ENCODE peak calls at places on chromosomes 13 and 19, in five cellular contexts. One of them, this sample, is unnamed.

GRCh38 chr13:62320129-62320724 is 904.6 kb upstream of the PCDH20 start:
- DNase-seq in heart left ventricle: no peak
- DNase-seq in GM20000: peak
- DNase-seq in esophagus squamous epithelium: no peak
- DNase-seq in WTC11: no peak
- DNase-seq in this sample: peak

GRCh38 chr13:39506559-39507390 is 96.2 kb downstream of the LHFPL6 start:
- DNase-seq in heart left ventricle: no peak
- DNase-seq in WTC11: no peak
- DNase-seq in GM20000: no peak
- DNase-seq in esophagus squamous epithelium: no peak
- DNase-seq in this sample: peak

GRCh38 chr13:39283062-39283461 is 244.8 kb downstream of the NHLRC3 start:
- DNase-seq in GM20000: no peak
- DNase-seq in heart left ventricle: no peak
- DNase-seq in esophagus squamous epithelium: no peak
- DNase-seq in WTC11: no peak
- DNase-seq in this sample: no peak

GRCh38 chr19:50838239-50838638 is 4.9 kb upstream of the KLK15 start:
- DNase-seq in WTC11: no peak
- DNase-seq in heart left ventricle: no peak
- DNase-seq in GM20000: peak
- DNase-seq in esophagus squamous epithelium: no peak
- DNase-seq in this sample: no peak

GRCh38 chr13:23790591-23791170 is 98.5 kb downstream of the MIPEP start:
- DNase-seq in WTC11: no peak
- DNase-seq in esophagus squamous epithelium: no peak
- DNase-seq in heart left ventricle: no peak
- DNase-seq in GM20000: no peak
- DNase-seq in this sample: no peak

GRCh38 chr13:25961294-25961693 is 90.5 kb downstream of the SHISA2 start:
- DNase-seq in esophagus squamous epithelium: no peak
- DNase-seq in GM20000: no peak
- DNase-seq in heart left ventricle: no peak
- DNase-seq in WTC11: no peak
- DNase-seq in this sample: no peak

GRCh38 chr13:37026778-37027177 is 26.2 kb downstream of the EXOSC8 start:
- DNase-seq in esophagus squamous epithelium: no peak
- DNase-seq in heart left ventricle: no peak
- DNase-seq in GM20000: no peak
- DNase-seq in WTC11: no peak
- DNase-seq in this sample: no peak

GRCh38 chr13:93425411-93425810 is 198.8 kb downstream of the GPC6 start:
- DNase-seq in GM20000: no peak
- DNase-seq in WTC11: no peak
- DNase-seq in heart left ventricle: no peak
- DNase-seq in esophagus squamous epithelium: no peak
- DNase-seq in this sample: no peak

GRCh38 chr19:15673176-15673654 is 328 bp downstream of the CYP4F12 start:
- DNase-seq in esophagus squamous epithelium: no peak
- DNase-seq in heart left ventricle: no peak
- DNase-seq in GM20000: no peak
- DNase-seq in WTC11: no peak
- DNase-seq in this sample: no peak

GRCh38 chr13:23959231-23959862 is 62.0 kb upstream of the C1QTNF9B start:
- DNase-seq in WTC11: no peak
- DNase-seq in heart left ventricle: no peak
- DNase-seq in esophagus squamous epithelium: no peak
- DNase-seq in GM20000: no peak
- DNase-seq in this sample: peak

GRCh38 chr19:19103167-19103566 is 35.1 kb downstream of the TMEM161A start:
- DNase-seq in esophagus squamous epithelium: no peak
- DNase-seq in heart left ventricle: no peak
- DNase-seq in WTC11: no peak
- DNase-seq in GM20000: no peak
- DNase-seq in this sample: peak

GRCh38 chr13:67299072-67299635 is 69.0 kb upstream of the PCDH9 start:
- DNase-seq in esophagus squamous epithelium: no peak
- DNase-seq in heart left ventricle: no peak
- DNase-seq in WTC11: no peak
- DNase-seq in GM20000: no peak
- DNase-seq in this sample: peak

GRCh38 chr19:7771072-7771471 is 8.0 kb downstream of the CLEC4M start:
- DNase-seq in GM20000: no peak
- DNase-seq in heart left ventricle: no peak
- DNase-seq in WTC11: no peak
- DNase-seq in esophagus squamous epithelium: no peak
- DNase-seq in this sample: no peak

GRCh38 chr13:79987323-79987722 is 353.6 kb downstream of the SPRY2 start:
- DNase-seq in GM20000: no peak
- DNase-seq in WTC11: no peak
- DNase-seq in esophagus squamous epithelium: no peak
- DNase-seq in heart left ventricle: no peak
- DNase-seq in this sample: peak

GRCh38 chr19:46487802-46488445 is 7.7 kb downstream of the PNMA8B start:
- DNase-seq in GM20000: peak
- DNase-seq in WTC11: peak
- DNase-seq in heart left ventricle: peak
- DNase-seq in esophagus squamous epithelium: no peak
- DNase-seq in this sample: peak

GRCh38 chr19:34224996-34225658 is 29.2 kb upstream of the GARRE1 start:
- DNase-seq in WTC11: no peak
- DNase-seq in GM20000: no peak
- DNase-seq in heart left ventricle: no peak
- DNase-seq in esophagus squamous epithelium: no peak
- DNase-seq in this sample: no peak

GRCh38 chr13:46101488-46102289 is 3.1 kb downstream of the CPB2 start:
- DNase-seq in heart left ventricle: no peak
- DNase-seq in GM20000: no peak
- DNase-seq in esophagus squamous epithelium: no peak
- DNase-seq in WTC11: no peak
- DNase-seq in this sample: no peak

DNA sequence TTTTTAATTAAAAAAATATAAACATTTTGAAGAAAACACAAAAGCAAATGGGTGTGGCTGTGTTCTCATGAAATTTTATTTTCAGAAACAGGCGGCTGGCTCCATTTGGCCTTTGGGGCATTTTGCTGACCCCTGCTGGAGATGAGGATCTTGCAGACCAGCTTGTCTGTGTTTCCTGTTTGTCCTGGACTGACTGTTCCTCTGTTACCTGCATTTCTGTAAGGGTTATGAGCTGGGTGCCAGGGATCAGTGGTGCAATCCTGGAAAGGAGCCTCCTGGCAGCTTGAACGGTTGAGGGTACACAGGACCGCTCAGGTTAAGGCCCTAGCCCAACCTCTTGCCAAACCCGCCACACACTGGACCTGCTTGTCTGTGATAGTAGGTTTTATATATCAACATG is 49.9 kb downstream of the ZNF787 start:
- DNase-seq in GM20000: no peak
- DNase-seq in WTC11: no peak
- DNase-seq in heart left ventricle: no peak
- DNase-seq in esophagus squamous epithelium: no peak
- DNase-seq in this sample: no peak
- TF ChIP-seq CTCF in GM20000: no peak
- TF ChIP-seq CTCF in WTC11: no peak
- TF ChIP-seq CTCF in heart left ventricle: no peak
- TF ChIP-seq CTCF in esophagus squamous epithelium: peak
- TF ChIP-seq CTCF in this sample: peak

GRCh38 chr19:1069009-1069779 is 2.2 kb downstream of the ARHGAP45 start:
- DNase-seq in esophagus squamous epithelium: no peak
- DNase-seq in heart left ventricle: peak
- DNase-seq in WTC11: no peak
- DNase-seq in GM20000: peak
- DNase-seq in this sample: no peak

GRCh38 chr19:1068111-1069001 is 1.4 kb downstream of the ARHGAP45 start:
- DNase-seq in esophagus squamous epithelium: no peak
- DNase-seq in GM20000: peak
- DNase-seq in WTC11: no peak
- DNase-seq in heart left ventricle: peak
- DNase-seq in this sample: no peak

GRCh38 chr19:1072371-1073015 is 5.5 kb downstream of the ARHGAP45 start:
- DNase-seq in heart left ventricle: no peak
- DNase-seq in GM20000: no peak
- DNase-seq in esophagus squamous epithelium: no peak
- DNase-seq in WTC11: no peak
- DNase-seq in this sample: no peak

GRCh38 chr19:1070931-1071791 is 4.2 kb downstream of the ARHGAP45 start:
- DNase-seq in esophagus squamous epithelium: no peak
- DNase-seq in WTC11: peak
- DNase-seq in GM20000: no peak
- DNase-seq in heart left ventricle: no peak
- DNase-seq in this sample: no peak

GRCh38 chr19:1070576-1070930 is 3.6 kb downstream of the ARHGAP45 start:
- DNase-seq in GM20000: no peak
- DNase-seq in WTC11: peak
- DNase-seq in heart left ventricle: no peak
- DNase-seq in esophagus squamous epithelium: no peak
- DNase-seq in this sample: no peak
- TF ChIP-seq CTCF in GM20000: no peak
- TF ChIP-seq CTCF in WTC11: no peak
- TF ChIP-seq CTCF in heart left ventricle: no peak
- TF ChIP-seq CTCF in esophagus squamous epithelium: peak
- TF ChIP-seq CTCF in this sample: peak

GRCh38 chr13:112103260-112103843 is 36.4 kb downstream of the SOX1 start:
- DNase-seq in GM20000: no peak
- DNase-seq in esophagus squamous epithelium: no peak
- DNase-seq in WTC11: no peak
- DNase-seq in heart left ventricle: no peak
- DNase-seq in this sample: no peak

GRCh38 chr13:112104873-112105234 is 37.9 kb downstream of the SOX1 start:
- DNase-seq in esophagus squamous epithelium: no peak
- DNase-seq in GM20000: no peak
- DNase-seq in heart left ventricle: no peak
- DNase-seq in WTC11: no peak
- DNase-seq in this sample: no peak

GRCh38 chr13:112101360-112101930 is 34.5 kb downstream of the SOX1 start:
- DNase-seq in GM20000: no peak
- DNase-seq in WTC11: no peak
- DNase-seq in esophagus squamous epithelium: no peak
- DNase-seq in heart left ventricle: no peak
- DNase-seq in this sample: no peak

GRCh38 chr13:112103971-112104872 is 37.3 kb downstream of the SOX1 start:
- DNase-seq in GM20000: no peak
- DNase-seq in esophagus squamous epithelium: no peak
- DNase-seq in WTC11: peak
- DNase-seq in heart left ventricle: no peak
- DNase-seq in this sample: no peak

GRCh38 chr13:112102243-112102642 is 35.3 kb downstream of the SOX1 start:
- DNase-seq in esophagus squamous epithelium: no peak
- DNase-seq in GM20000: no peak
- DNase-seq in WTC11: no peak
- DNase-seq in heart left ventricle: no peak
- DNase-seq in this sample: no peak
- TF ChIP-seq CTCF in esophagus squamous epithelium: no peak
- TF ChIP-seq CTCF in GM20000: no peak
- TF ChIP-seq CTCF in WTC11: no peak
- TF ChIP-seq CTCF in heart left ventricle: no peak
- TF ChIP-seq CTCF in this sample: no peak

GRCh38 chr13:61255035-61255796 is 160.4 kb downstream of the PCDH20 start:
- DNase-seq in WTC11: peak
- DNase-seq in heart left ventricle: no peak
- DNase-seq in GM20000: no peak
- DNase-seq in esophagus squamous epithelium: no peak
- DNase-seq in this sample: no peak
- TF ChIP-seq CTCF in WTC11: peak
- TF ChIP-seq CTCF in heart left ventricle: no peak
- TF ChIP-seq CTCF in GM20000: no peak
- TF ChIP-seq CTCF in esophagus squamous epithelium: no peak
- TF ChIP-seq CTCF in this sample: peak

GRCh38 chr13:21458816-21459701 is at the start of gene ZDHHC20:
- DNase-seq in GM20000: peak
- DNase-seq in esophagus squamous epithelium: peak
- DNase-seq in WTC11: peak
- DNase-seq in heart left ventricle: peak
- DNase-seq in this sample: peak
- TF ChIP-seq CTCF in GM20000: no peak
- TF ChIP-seq CTCF in esophagus squamous epithelium: peak
- TF ChIP-seq CTCF in WTC11: no peak
- TF ChIP-seq CTCF in heart left ventricle: no peak
- TF ChIP-seq CTCF in this sample: no peak

GRCh38 chr19:35996777-35997176 is 1.8 kb downstream of the SDHAF1 start:
- DNase-seq in GM20000: no peak
- DNase-seq in esophagus squamous epithelium: no peak
- DNase-seq in WTC11: no peak
- DNase-seq in heart left ventricle: no peak
- DNase-seq in this sample: no peak
- TF ChIP-seq CTCF in GM20000: no peak
- TF ChIP-seq CTCF in esophagus squamous epithelium: no peak
- TF ChIP-seq CTCF in WTC11: no peak
- TF ChIP-seq CTCF in heart left ventricle: no peak
- TF ChIP-seq CTCF in this sample: no peak

GRCh38 chr19:4715529-4716221 is 8.0 kb downstream of the DPP9 start:
- DNase-seq in GM20000: no peak
- DNase-seq in WTC11: no peak
- DNase-seq in heart left ventricle: no peak
- DNase-seq in esophagus squamous epithelium: no peak
- DNase-seq in this sample: no peak

GRCh38 chr19:4719499-4719866 is 4.2 kb downstream of the DPP9 start:
- DNase-seq in esophagus squamous epithelium: no peak
- DNase-seq in GM20000: no peak
- DNase-seq in heart left ventricle: peak
- DNase-seq in WTC11: no peak
- DNase-seq in this sample: no peak

GRCh38 chr19:4717966-4718701 is 5.5 kb downstream of the DPP9 start:
- DNase-seq in esophagus squamous epithelium: no peak
- DNase-seq in WTC11: no peak
- DNase-seq in heart left ventricle: peak
- DNase-seq in GM20000: no peak
- DNase-seq in this sample: no peak

GRCh38 chr19:4720037-4720700 is 3.5 kb downstream of the DPP9 start:
- DNase-seq in WTC11: no peak
- DNase-seq in esophagus squamous epithelium: no peak
- DNase-seq in heart left ventricle: no peak
- DNase-seq in GM20000: no peak
- DNase-seq in this sample: no peak

GRCh38 chr19:4717191-4717965 is 6.3 kb downstream of the DPP9 start:
- DNase-seq in esophagus squamous epithelium: no peak
- DNase-seq in heart left ventricle: no peak
- DNase-seq in WTC11: no peak
- DNase-seq in GM20000: no peak
- DNase-seq in this sample: peak
- TF ChIP-seq CTCF in esophagus squamous epithelium: no peak
- TF ChIP-seq CTCF in heart left ventricle: no peak
- TF ChIP-seq CTCF in WTC11: no peak
- TF ChIP-seq CTCF in GM20000: no peak
- TF ChIP-seq CTCF in this sample: no peak

GRCh38 chr19:13881692-13882418 is 4.9 kb downstream of the NANOS3 start:
- DNase-seq in esophagus squamous epithelium: no peak
- DNase-seq in GM20000: peak
- DNase-seq in WTC11: no peak
- DNase-seq in heart left ventricle: peak
- DNase-seq in this sample: no peak
- TF ChIP-seq CTCF in esophagus squamous epithelium: no peak
- TF ChIP-seq CTCF in GM20000: no peak
- TF ChIP-seq CTCF in WTC11: no peak
- TF ChIP-seq CTCF in heart left ventricle: no peak
- TF ChIP-seq CTCF in this sample: no peak